ENCODE peak calls at places on chromosomes 11 and 22, in six cellular contexts. L is left ventricle myocardium inferior; H is body of pancreas; T is CD4-positive, alpha-beta memory T cell; J is K562; S is psoas muscle. F is an unnamed sample. For H3K27me3, H3K9me3 and H3K4me1, the result is how much of the 10 kb centered on the place peaks cover.

GRCh38 chr11:66688561-66689534 is 11.2 kb upstream of the RBM4B start:
- DNase-seq in L (no peak), H (no peak), T (no peak), J (no peak), S (no peak), F (no peak)

GRCh38 chr11:117815262-117815803 is 9.2 kb downstream of the FXYD2 start:
- DNase-seq in L (no peak), H (peak), T (peak), J (no peak), S (peak), F (no peak)

GRCh38 chr11:15878756-15879155 is 477.6 kb downstream of the SOX6 start:
- DNase-seq in L (no peak), H (no peak), T (no peak), J (no peak), S (no peak), F (no peak)

GRCh38 chr11:1202776-1203504 is 19.9 kb upstream of the MUC5B start:
- DNase-seq in L (peak), H (peak), T (peak), J (peak), S (peak), F (peak)

GRCh38 chr11:103842795-103843194 is 193.6 kb upstream of the DDI1 start:
- DNase-seq in L (no peak), H (no peak), T (no peak), J (no peak), S (no peak), F (peak)

GRCh38 chr22:47599753-47600152 is 837.3 kb downstream of the TBC1D22A start:
- DNase-seq in L (no peak), H (no peak), T (no peak), J (no peak), S (no peak), F (no peak)

GRCh38 chr22:45422237-45422983 is 8.9 kb downstream of the RIBC2 start:
- DNase-seq in L (no peak), H (no peak), T (no peak), J (no peak), S (no peak), F (no peak)

GRCh38 chr11:73415854-73416615 is 39.8 kb downstream of the RELT start:
- DNase-seq in L (no peak), H (no peak), T (no peak), J (no peak), S (no peak), F (no peak)

GRCh38 chr11:66818231-66818955 is 24.8 kb upstream of the RCE1 start:
- DNase-seq in L (no peak), H (no peak), T (no peak), J (no peak), S (no peak), F (no peak)

DNA sequence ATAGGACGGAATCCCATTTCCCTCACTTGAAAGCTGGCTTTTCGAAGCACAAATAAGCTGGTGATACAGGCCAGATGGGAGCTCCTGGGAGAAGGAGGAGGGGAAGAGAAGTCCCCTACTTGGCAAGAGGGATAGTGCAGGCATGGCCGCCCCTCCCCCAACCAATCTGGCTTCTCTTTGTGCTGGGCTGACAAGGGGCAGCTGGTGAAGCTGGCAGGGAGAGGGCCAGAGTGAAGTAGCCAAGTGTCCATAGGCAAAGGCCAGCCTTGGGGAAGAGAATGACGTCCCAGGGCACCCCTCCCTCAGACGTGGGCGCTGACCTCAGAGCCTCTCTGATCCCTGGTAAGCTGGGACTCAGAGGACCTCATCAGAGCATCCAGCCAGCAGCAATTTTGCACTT is 78.7 kb upstream of the GRAMD1B start:
- DNase-seq in L (peak), H (no peak), T (no peak), J (no peak), S (no peak), F (no peak)
- H3K27me3 ChIP-seq in L (under half), H (under half), T (under half), J (under half), S (under half), F (under half)

GRCh38 chr11:58832246-58832645 is 12.3 kb downstream of the GLYATL2 start:
- DNase-seq in L (no peak), H (no peak), T (no peak), J (no peak), S (no peak), F (no peak)
- H3K9me3 ChIP-seq in L (under half), H (under half), T (under half), J (under half), S (under half), F (under half)

DNA sequence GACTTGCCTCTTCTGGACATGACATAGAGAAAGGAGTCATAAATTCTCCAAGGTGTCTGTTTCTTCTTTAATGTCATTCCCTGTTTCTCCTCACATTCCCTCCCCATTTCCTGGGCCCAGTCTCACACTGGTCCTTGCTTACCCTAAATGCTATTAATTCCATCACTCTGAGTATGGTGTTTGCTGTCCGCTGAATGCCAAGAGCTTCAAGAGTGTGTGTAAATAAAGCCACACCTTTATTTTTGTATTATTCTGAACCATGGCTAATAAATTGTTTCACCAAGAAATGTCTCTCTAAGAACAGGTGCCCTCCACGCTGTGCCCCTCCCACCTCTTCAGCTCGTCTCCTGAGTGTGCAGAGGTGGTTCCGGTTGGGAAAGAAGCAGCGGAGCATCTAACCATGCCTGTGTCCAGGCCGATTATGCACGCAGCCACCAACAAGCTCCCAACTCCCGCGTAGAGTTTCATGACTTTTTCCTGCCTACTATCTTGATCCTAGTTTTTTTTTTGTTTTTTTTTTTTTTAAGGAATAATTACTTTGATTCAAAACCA is 8.6 kb downstream of the TMEM121B start:
- DNase-seq in L (no peak), H (no peak), T (no peak), J (no peak), S (no peak), F (no peak)
- H3K4me1 ChIP-seq in L (under half), H (under half), T (under half), J (under half), S (under half), F (under half)

GRCh38 chr11:65577756-65578109 is 1.9 kb downstream of the EHBP1L1 start:
- DNase-seq in L (no peak), H (no peak), T (no peak), J (no peak), S (no peak), F (no peak)
- H3K27me3 ChIP-seq in L (under half), H (under half), T (under half), J (under half), S (under half), F (under half)

GRCh38 chr11:131746201-131746600 is 375.8 kb downstream of the NTM start:
- DNase-seq in L (no peak), H (no peak), T (no peak), J (no peak), S (no peak), F (no peak)
- H3K9me3 ChIP-seq in L (under half), H (under half), T (under half), J (under half), S (under half), F (under half)